ENCODE peak calls at places on chromosomes 13 and 19, in four cellular contexts. I is HEK293T, K is GM12878, G is HepG2. P is an unnamed sample.

GRCh38 chr13:47809411-47809810 is 191.7 kb downstream of the SUCLA2 start:
- DNase-seq in I (no peak), G (no peak), K (no peak), P (no peak)

GRCh38 chr13:113532156-113532806 is 41.8 kb upstream of the DCUN1D2 start:
- DNase-seq in K (no peak), I (no peak), G (no peak), P (no peak)

GRCh38 chr19:16019691-16020448 is 56.4 kb upstream of the TPM4 start:
- DNase-seq in G (no peak), I (no peak), K (no peak), P (no peak)

GRCh38 chr13:26457212-26457611 is 100.3 kb upstream of the WASF3 start:
- DNase-seq in G (no peak), I (no peak), K (no peak), P (no peak)

GRCh38 chr19:46579286-46579944 is 21.7 kb upstream of the CALM3 start:
- DNase-seq in K (no peak), I (no peak), G (no peak), P (no peak)

GRCh38 chr13:35826626-35827254 is 304.4 kb downstream of the DCLK1 start:
- DNase-seq in K (no peak), I (peak), G (no peak), P (peak)

GRCh38 chr13:29886446-29886845 is 36.0 kb upstream of the UBL3 start:
- DNase-seq in K (no peak), I (no peak), G (no peak), P (no peak)

GRCh38 chr19:5339950-5340636 is 519 bp downstream of the PTPRS start:
- DNase-seq in G (no peak), K (no peak), I (peak), P (peak)

GRCh38 chr19:7868671-7869452 is 5.3 kb downstream of the PRR36 start:
- DNase-seq in G (peak), K (peak), I (peak), P (peak)

GRCh38 chr19:51751655-51752054 is at the start of gene FPR1:
- DNase-seq in K (no peak), G (no peak), I (no peak), P (no peak)

GRCh38 chr19:18896421-18896841 is 473 bp upstream of the CERS1 start:
- DNase-seq in K (no peak), G (no peak), I (no peak), P (no peak)

GRCh38 chr13:80341098-80341701 is at the start of gene SPRY2:
- DNase-seq in K (no peak), I (peak), G (peak), P (peak)

GRCh38 chr19:15618321-15618720 is 3.3 kb downstream of the CYP4F8 start:
- DNase-seq in K (no peak), G (no peak), I (no peak), P (no peak)

GRCh38 chr19:7831452-7831851 is 1.4 kb downstream of the EVI5L start:
- DNase-seq in G (peak), K (no peak), I (peak), P (peak)

GRCh38 chr13:66689628-66690027 is 540.5 kb downstream of the PCDH9 start:
- DNase-seq in K (no peak), I (peak), G (no peak), P (no peak)

GRCh38 chr19:51292971-51293370 is 18.5 kb upstream of the IGLON5 start:
- DNase-seq in I (no peak), G (no peak), K (no peak), P (no peak)

GRCh38 chr13:43196171-43196611 is 172.8 kb downstream of the DNAJC15 start:
- DNase-seq in I (no peak), G (no peak), K (no peak), P (no peak)

GRCh38 chr19:48595833-48596232 is 10.7 kb upstream of the SPACA4 start:
- DNase-seq in G (no peak), I (no peak), K (no peak), P (no peak)

GRCh38 chr13:100392709-100393630 is 195.6 kb downstream of the GGACT start:
- DNase-seq in I (peak), K (peak), G (peak), P (peak)

GRCh38 chr13:34914416-34914815 is 27.7 kb upstream of the NBEA start:
- DNase-seq in I (no peak), K (no peak), G (no peak), P (no peak)

GRCh38 chr13:21805733-21806132 is 134.9 kb downstream of the FGF9 start:
- DNase-seq in K (no peak), G (no peak), I (no peak), P (no peak)

GRCh38 chr13:43629691-43630480 is 156.9 kb downstream of the ENOX1 start:
- DNase-seq in I (no peak), K (no peak), G (no peak), P (no peak)

GRCh38 chr19:43748205-43748594 is 6.6 kb downstream of the SMG9 start:
- DNase-seq in I (no peak), K (no peak), G (no peak), P (no peak)

GRCh38 chr19:15390814-15391213 is 11.2 kb upstream of the AKAP8 start:
- DNase-seq in G (no peak), I (no peak), K (no peak), P (no peak)

GRCh38 chr13:44274838-44275237 is 98.8 kb upstream of the SERP2 start:
- DNase-seq in K (no peak), I (no peak), G (no peak), P (no peak)

GRCh38 chr19:19495614-19496603 is 19.4 kb downstream of the TSSK6 start:
- DNase-seq in I (no peak), G (no peak), K (no peak), P (no peak)

GRCh38 chr13:82356667-82357066 is 1525.6 kb downstream of the SLITRK1 start:
- DNase-seq in K (no peak), G (no peak), I (peak), P (no peak)

GRCh38 chr13:35838356-35838755 is 292.8 kb downstream of the DCLK1 start:
- DNase-seq in I (no peak), G (no peak), K (no peak), P (no peak)

GRCh38 chr19:50952890-50953289 is at the start of gene KLK5:
- DNase-seq in K (no peak), G (no peak), I (no peak), P (no peak)

GRCh38 chr13:27745301-27745700 is 47.0 kb upstream of the GSX1 start:
- DNase-seq in G (no peak), I (no peak), K (no peak), P (no peak)

GRCh38 chr13:33296793-33297425 is 11.4 kb upstream of the STARD13 start:
- DNase-seq in K (no peak), G (peak), I (no peak), P (no peak)

GRCh38 chr19:29843180-29844051 is 31.6 kb downstream of the CCNE1 start:
- DNase-seq in I (no peak), K (no peak), G (no peak), P (peak)

GRCh38 chr19:43672061-43672679 is 2.2 kb upstream of the PLAUR start:
- DNase-seq in K (no peak), I (no peak), G (no peak), P (no peak)

GRCh38 chr13:31001647-31002046 is 69.2 kb downstream of the TEX26 start:
- DNase-seq in G (peak), I (no peak), K (no peak), P (no peak)

GRCh38 chr19:58450836-58451357 is 525 bp upstream of the ZNF324B start:
- DNase-seq in G (no peak), K (no peak), I (no peak), P (peak)

GRCh38 chr13:110412132-110412912 is 105.2 kb downstream of the COL4A2 start:
- DNase-seq in G (peak), K (peak), I (peak), P (peak)

GRCh38 chr13:30862707-30863106 is 43.4 kb upstream of the MEDAG start:
- DNase-seq in I (no peak), K (no peak), G (no peak), P (no peak)

DNA sequence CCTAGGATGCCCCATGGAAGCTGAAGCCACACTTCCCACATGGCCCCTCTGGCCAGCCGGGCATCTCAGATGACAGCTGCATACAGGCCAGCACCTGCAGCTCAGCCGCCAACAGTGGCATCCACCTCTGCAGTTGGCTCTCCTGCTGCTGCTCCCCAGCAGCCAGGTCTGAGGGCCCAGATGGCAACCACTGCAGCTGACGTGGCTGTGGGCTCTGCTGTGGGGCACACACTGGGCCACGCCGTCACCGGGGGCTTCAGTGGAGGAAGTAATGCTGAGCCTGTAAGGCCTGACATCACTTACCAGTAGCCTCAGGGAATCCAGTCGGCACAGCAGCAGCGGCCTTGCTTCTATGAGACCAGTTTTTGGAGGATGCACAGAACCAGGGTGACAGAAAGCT is 45.3 kb upstream of the LSM14A start:
- DNase-seq in G (no peak), K (no peak), I (no peak), P (no peak)
- TF ChIP-seq FOXK2 in G (no peak), K (no peak), I (no peak), P (no peak)

DNA sequence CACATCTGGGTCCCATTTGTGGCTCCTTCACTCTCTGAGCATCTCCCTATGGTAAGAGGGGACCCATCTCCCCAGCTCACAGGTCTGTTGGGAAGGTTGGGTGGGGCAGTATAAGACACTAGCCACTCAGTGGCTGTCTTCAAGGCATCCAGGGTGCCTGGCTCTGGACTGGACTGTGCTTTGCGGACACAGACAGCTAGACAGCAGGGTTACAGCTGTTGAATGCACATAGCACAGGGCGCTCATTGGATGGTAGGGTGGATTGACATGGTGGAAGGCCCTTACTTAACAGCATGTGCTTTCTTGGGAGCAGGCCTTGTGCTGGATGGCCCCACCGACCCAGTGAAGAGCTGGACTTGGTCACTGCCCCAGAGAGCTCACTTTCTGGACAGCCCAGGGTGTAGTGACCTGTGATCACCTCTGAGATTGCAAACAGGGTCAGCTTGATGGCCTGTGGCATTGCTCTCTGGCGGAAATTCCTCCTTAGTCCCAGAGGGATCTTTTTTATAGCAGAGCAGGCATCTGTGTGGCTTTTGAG is 1.9 kb downstream of the ZNF444 start:
- DNase-seq in I (no peak), G (no peak), K (no peak), P (no peak)
- TF ChIP-seq FOXK2 in I (no peak), G (no peak), K (no peak), P (no peak)

GRCh38 chr19:2011169-2011568 is 4.3 kb downstream of the BTBD2 start:
- DNase-seq in K (no peak), G (no peak), I (no peak), P (no peak)
- TF ChIP-seq FOXK2 in K (no peak), G (no peak), I (no peak), P (no peak)

GRCh38 chr19:38784224-38784623 is 4.8 kb upstream of the LGALS7B start:
- DNase-seq in I (no peak), G (peak), K (no peak), P (no peak)

GRCh38 chr19:38785187-38785699 is 3.8 kb upstream of the LGALS7B start:
- DNase-seq in G (no peak), I (no peak), K (no peak), P (no peak)

GRCh38 chr19:38788478-38789243 is at the start of gene LGALS7B:
- DNase-seq in I (no peak), G (no peak), K (no peak), P (no peak)

GRCh38 chr19:38781058-38781457 is 7.7 kb upstream of the LGALS7 start:
- DNase-seq in G (no peak), I (no peak), K (no peak), P (peak)

GRCh38 chr19:38786572-38787265 is 2.3 kb upstream of the LGALS7B start:
- DNase-seq in K (no peak), I (no peak), G (no peak), P (no peak)
- TF ChIP-seq FOXK2 in K (no peak), I (no peak), G (no peak), P (no peak)

GRCh38 chr13:77509221-77509620 is 26.3 kb upstream of the SCEL start:
- DNase-seq in K (no peak), G (no peak), I (no peak), P (no peak)

GRCh38 chr13:77511552-77511951 is 24.0 kb upstream of the SCEL start:
- DNase-seq in G (no peak), I (no peak), K (no peak), P (no peak)

GRCh38 chr13:77510156-77510555 is 25.4 kb upstream of the SCEL start:
- DNase-seq in G (no peak), I (no peak), K (no peak), P (no peak)

GRCh38 chr13:77506874-77507273 is 28.6 kb upstream of the SCEL start:
- DNase-seq in I (no peak), G (no peak), K (no peak), P (no peak)

GRCh38 chr13:77507931-77508776 is 27.4 kb upstream of the SCEL start:
- DNase-seq in K (no peak), I (no peak), G (no peak), P (no peak)
- TF ChIP-seq FOXK2 in K (no peak), I (no peak), G (no peak), P (no peak)

GRCh38 chr19:12965017-12965811 is 4.2 kb upstream of the DAND5 start:
- DNase-seq in K (peak), G (peak), I (peak), P (peak)
- TF ChIP-seq FOXK2 in K (no peak), G (no peak), I (no peak), P (no peak)

GRCh38 chr13:93183302-93183701 is 43.3 kb upstream of the GPC6 start:
- DNase-seq in G (no peak), I (no peak), K (no peak), P (no peak)
- TF ChIP-seq FOXK2 in G (no peak), I (no peak), K (no peak), P (no peak)

GRCh38 chr19:4042064-4042730 is 24.5 kb downstream of the ZBTB7A start:
- DNase-seq in G (no peak), I (no peak), K (no peak), P (no peak)

GRCh38 chr19:4044927-4045557 is 21.7 kb downstream of the ZBTB7A start:
- DNase-seq in K (no peak), I (no peak), G (no peak), P (no peak)

GRCh38 chr19:4043966-4044365 is 22.7 kb downstream of the ZBTB7A start:
- DNase-seq in G (no peak), K (no peak), I (no peak), P (no peak)

GRCh38 chr19:4043410-4043809 is 23.3 kb downstream of the ZBTB7A start:
- DNase-seq in I (no peak), G (no peak), K (no peak), P (no peak)

DNA sequence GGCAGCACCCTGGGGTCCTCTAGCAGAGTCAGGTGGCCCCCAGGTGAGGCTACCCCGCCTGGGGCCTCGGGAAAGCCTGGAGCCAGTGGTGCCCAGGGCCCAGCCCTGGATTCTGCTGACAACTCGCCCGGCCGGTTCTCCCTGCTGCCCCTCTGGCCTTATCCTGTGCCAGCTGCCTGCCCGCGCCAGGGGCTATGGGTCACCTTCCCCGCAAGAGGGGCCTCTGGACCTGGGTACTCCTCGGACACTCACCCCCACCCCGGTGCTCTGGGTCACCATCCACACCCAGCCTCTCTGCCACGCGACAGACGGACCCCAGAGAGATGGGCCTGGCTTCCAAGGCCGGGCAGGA is 24.0 kb downstream of the ZBTB7A start:
- DNase-seq in K (no peak), I (no peak), G (no peak), P (no peak)
- TF ChIP-seq FOXK2 in K (no peak), I (no peak), G (no peak), P (no peak)

GRCh38 chr19:44796701-44797115 is 12.2 kb upstream of the BCAM start:
- DNase-seq in I (no peak), K (no peak), G (peak), P (no peak)
- TF ChIP-seq FOXK2 in I (no peak), K (no peak), G (no peak), P (no peak)

GRCh38 chr13:24617394-24618218 is 62.6 kb upstream of the ATP12A start:
- DNase-seq in G (no peak), K (no peak), I (no peak), P (no peak)
- TF ChIP-seq FOXK2 in G (no peak), K (no peak), I (no peak), P (no peak)